ENCODE peak calls at places on chromosome 1, in eight cellular contexts. K is prostate gland, M is upper lobe of right lung, T is MCF 10A, F is heart left ventricle, O is heart right ventricle, W is IMR-90, N is cardiac fibroblast. E is an unnamed sample.

GRCh38 chr1:45929257-45929687 is 125.9 kb downstream of the MAST2 start:
- DNase-seq in K (no peak), M (no peak), T (peak; percentile 5), F (no peak), O (no peak), W (peak; percentile 96), N (peak; percentile 50), E (no peak)

GRCh38 chr1:173362543-173362942 is 114.6 kb upstream of the PRDX6 start:
- DNase-seq in K (no peak), M (no peak), T (no peak), F (no peak), O (no peak), W (no peak), N (no peak), E (no peak)

GRCh38 chr1:157403203-157403602 is 149.1 kb downstream of the FCRL5 start:
- DNase-seq in K (no peak), M (no peak), T (peak; percentile 59), F (no peak), O (no peak), W (no peak), N (peak; percentile 4), E (no peak)

GRCh38 chr1:15206418-15207030 is 40.5 kb upstream of the FHAD1 start:
- DNase-seq in K (no peak), M (peak; percentile 36), T (no peak), F (no peak), O (no peak), W (peak; percentile 58), N (no peak), E (no peak)

GRCh38 chr1:64087768-64088167 is 115.7 kb upstream of the UBE2U start:
- DNase-seq in K (no peak), M (no peak), T (no peak), F (no peak), O (no peak), W (peak; percentile 84), N (peak; percentile 76), E (no peak)

GRCh38 chr1:156126701-156127534 is 12.4 kb downstream of the LMNA start:
- DNase-seq in K (no peak), M (no peak), T (peak; percentile 92), F (no peak), O (no peak), W (peak; percentile 96), N (peak; percentile 80), E (peak; percentile 91)

GRCh38 chr1:166170726-166171125 is 3.9 kb upstream of the FAM78B start:
- DNase-seq in K (no peak), M (no peak), T (no peak), F (no peak), O (no peak), W (no peak), N (no peak), E (peak; percentile 19)

GRCh38 chr1:84603941-84604830 is 29.9 kb upstream of the CTBS start:
- DNase-seq in K (peak; percentile 61), M (no peak), T (peak; percentile 96), F (peak; percentile 57), O (peak; percentile 23), W (peak; percentile 81), N (peak; percentile 93), E (no peak)

GRCh38 chr1:15684042-15684461 is at the start of gene PLEKHM2:
- DNase-seq in K (no peak), M (peak; percentile 76), T (no peak), F (peak; percentile 60), O (peak; percentile 66), W (peak; percentile 35), N (peak; percentile 56), E (peak; percentile 45)

GRCh38 chr1:73800376-73800775 is 397.6 kb downstream of the LRRIQ3 start:
- DNase-seq in K (no peak), M (no peak), T (peak; percentile 54), F (no peak), O (no peak), W (no peak), N (peak; percentile 38), E (no peak)

GRCh38 chr1:197521118-197521739 is 253.2 kb downstream of the CRB1 start:
- DNase-seq in K (no peak), M (no peak), T (peak; percentile 67), F (no peak), O (no peak), W (peak; percentile 44), N (peak; percentile 65), E (peak; percentile 26)

GRCh38 chr1:64051801-64052200 is 151.6 kb upstream of the UBE2U start:
- DNase-seq in K (no peak), M (no peak), T (no peak), F (no peak), O (no peak), W (no peak), N (no peak), E (no peak)

GRCh38 chr1:119331915-119332314 is 36.7 kb upstream of the HAO2 start:
- DNase-seq in K (no peak), M (no peak), T (no peak), F (no peak), O (no peak), W (no peak), N (no peak), E (no peak)

GRCh38 chr1:154735061-154735800 is 127.2 kb upstream of the ADAR start:
- DNase-seq in K (no peak), M (no peak), T (no peak), F (no peak), O (no peak), W (no peak), N (no peak), E (no peak)

GRCh38 chr1:86082183-86082582 is 74.4 kb downstream of the COL24A1 start:
- DNase-seq in K (no peak), M (no peak), T (peak; percentile 13), F (no peak), O (no peak), W (no peak), N (no peak), E (no peak)

GRCh38 chr1:205046870-205047269 is 3.9 kb downstream of the CNTN2 start:
- DNase-seq in K (no peak), M (no peak), T (no peak), F (no peak), O (no peak), W (no peak), N (no peak), E (no peak)

GRCh38 chr1:204283711-204284651 is 70.2 kb upstream of the GOLT1A start:
- DNase-seq in K (no peak), M (no peak), T (peak; percentile 42), F (peak; percentile 56), O (no peak), W (no peak), N (peak; percentile 31), E (no peak)

GRCh38 chr1:44526295-44527073 is 121.4 kb downstream of the RNF220 start:
- DNase-seq in K (no peak), M (no peak), T (no peak), F (no peak), O (no peak), W (no peak), N (no peak), E (no peak)

GRCh38 chr1:242208021-242208420 is 209.1 kb upstream of the MAP1LC3C start:
- DNase-seq in K (no peak), M (no peak), T (no peak), F (no peak), O (no peak), W (no peak), N (no peak), E (no peak)

GRCh38 chr1:206797534-206798383 is 25.5 kb upstream of the IL10 start:
- DNase-seq in K (no peak), M (no peak), T (peak; percentile 50), F (no peak), O (no peak), W (no peak), N (peak; percentile 26), E (peak; percentile 50)
- TF ChIP-seq CTCF in K (no peak), M (peak; percentile 43), T (peak; percentile 68), F (peak; percentile 22), O (peak; percentile 34), W (peak; percentile 25), N (peak; percentile 60), E (peak; percentile 64)

DNA sequence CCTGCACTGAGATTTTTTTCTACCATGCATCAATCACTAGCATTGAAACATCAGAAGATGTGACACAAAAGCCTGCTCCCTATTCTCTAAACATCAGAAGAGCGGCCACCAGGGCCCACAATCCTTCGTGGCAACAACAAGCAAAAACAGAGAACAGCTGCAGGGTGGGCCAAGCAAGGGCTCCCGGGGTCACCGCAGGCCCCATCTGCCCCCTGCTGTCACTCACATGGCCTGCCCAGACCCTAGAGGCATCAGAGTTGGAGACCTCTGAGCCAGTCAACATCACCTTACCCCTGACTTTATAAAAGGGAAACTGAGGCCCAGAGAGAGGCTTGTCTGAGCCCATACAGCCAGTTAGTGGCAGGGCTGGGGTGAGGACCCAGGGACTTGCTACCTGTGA is 1.8 kb downstream of the LAPTM5 start:
- DNase-seq in K (no peak), M (no peak), T (no peak), F (no peak), O (no peak), W (no peak), N (no peak), E (no peak)
- TF ChIP-seq CTCF in K (no peak), M (no peak), T (no peak), F (no peak), O (no peak), W (no peak), N (no peak), E (no peak)

DNA sequence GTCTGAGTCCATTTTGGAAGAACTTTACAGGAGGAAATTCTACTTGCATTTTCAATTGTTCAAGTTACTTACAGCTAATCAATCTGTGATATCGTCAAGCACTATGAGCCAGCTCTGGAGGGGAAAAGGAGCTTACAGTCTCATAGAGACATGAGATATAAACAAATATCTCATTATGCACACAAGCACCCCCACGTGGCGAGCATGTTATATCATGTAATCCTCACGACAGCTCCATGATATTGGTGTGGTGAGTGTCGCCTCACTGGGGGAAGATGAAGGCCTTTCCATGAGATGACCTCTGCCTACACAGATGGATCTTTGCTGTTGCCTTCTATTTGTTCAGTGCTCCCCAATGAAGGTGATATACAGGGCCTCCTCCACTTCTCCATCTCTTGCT is 34.6 kb downstream of the TNR start:
- DNase-seq in K (no peak), M (no peak), T (peak; percentile 25), F (no peak), O (no peak), W (no peak), N (peak; percentile 17), E (no peak)
- TF ChIP-seq CTCF in K (no peak), M (no peak), T (no peak), F (no peak), O (no peak), W (no peak), N (no peak), E (no peak)

DNA sequence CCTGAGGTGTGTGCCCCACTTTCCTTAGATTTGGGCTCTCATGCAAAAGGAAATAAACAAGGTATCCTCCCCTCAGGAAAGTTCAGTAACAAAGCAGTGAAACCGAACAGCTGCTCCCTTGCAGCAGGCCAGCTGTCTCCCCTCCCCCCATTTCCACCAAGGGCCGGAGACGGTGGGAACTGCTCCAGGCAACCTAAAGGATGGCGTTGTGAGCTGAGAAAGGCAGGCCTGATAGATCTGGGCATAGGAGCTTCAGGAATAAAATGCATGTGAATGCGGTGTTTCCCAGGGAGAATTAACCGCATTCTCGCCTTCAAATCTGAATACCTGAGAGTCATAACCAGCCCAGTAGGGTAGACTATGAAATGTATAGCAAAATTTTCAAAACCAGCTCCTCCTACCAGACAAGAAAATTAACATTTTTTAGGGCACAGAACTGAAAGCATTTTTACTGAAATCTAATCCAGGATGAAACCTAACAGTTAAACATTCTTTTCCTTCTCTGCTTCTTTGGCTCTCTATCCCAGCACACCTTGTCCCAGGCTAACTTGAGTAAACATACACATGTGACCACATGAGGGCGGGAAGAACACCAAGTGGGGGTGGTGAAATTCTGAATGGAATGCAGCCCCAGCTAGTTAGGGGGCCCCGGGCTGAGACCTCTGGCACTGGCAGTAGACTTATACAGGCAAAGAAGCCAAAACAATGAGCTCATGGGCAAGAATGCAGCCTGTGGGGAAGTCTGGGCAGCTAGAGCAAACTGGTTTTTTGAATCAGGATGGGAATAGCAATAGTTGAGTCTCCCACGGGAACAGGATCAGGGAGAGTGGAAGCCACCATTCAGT is 11.5 kb downstream of the MCL1 start:
- DNase-seq in K (peak; percentile 97), M (peak; percentile 91), T (peak; percentile 100), F (peak; percentile 73), O (no peak), W (peak; percentile 98), N (peak; percentile 99), E (peak; percentile 68)
- TF ChIP-seq CTCF in K (no peak), M (peak; percentile 4), T (peak; percentile 6), F (no peak), O (no peak), W (no peak), N (no peak), E (no peak)

E was measured in activated CD8-positive, alpha-beta T cell treated with anti-CD3 and anti-CD28 coated beads for 36 hours.